ENCODE peak calls at places on chromosomes 5 and 9, in nine cellular contexts. U is upper lobe of right lung; G is activated CD4-positive, alpha-beta T cell treated with anti-CD3 and anti-CD28 coated beads, Interleukin-2, amount 50 U/mL, for 48 hours; K is endothelial cell; Z is heart right ventricle; J is RCC 7860; W is activated T-cell treated with anti-CD3 and anti-CD28 coated beads, Interleukin-2, amount 50 U/mL, for 72 hours; H is stimulated activated effector memory CD8-positive, alpha-beta T cell treated with anti-CD3 and anti-CD28 coated beads, Interleukin-12 subunit alpha, Interleukin-12 subunit beta, amount 100 ng/mL, for 72 hours; P is frontal cortex. M is an unnamed sample.
A peak's percentile ranks its signal among the peaks of the same experiment; 100 is the strongest.

GRCh38 chr5:60668715-60669304 is 31.2 kb downstream of the DEPDC1B start:
- DNase-seq in Z (no peak), W (no peak), U (no peak), G (no peak), J (no peak), P (peak; percentile 29), K (no peak), H (no peak), M (no peak)

GRCh38 chr9:93450817-93451761 is at the start of gene FAM120A:
- DNase-seq in G (peak; percentile 70), W (peak; percentile 81), U (peak; percentile 91), H (peak; percentile 47), P (peak; percentile 82), K (peak; percentile 70), Z (peak; percentile 68), J (peak; percentile 49), M (peak; percentile 77)

GRCh38 chr5:127335381-127335780 is 44.8 kb downstream of the MEGF10 start:
- DNase-seq in J (no peak), K (no peak), G (no peak), Z (no peak), U (no peak), W (no peak), H (no peak), P (no peak), M (no peak)

GRCh38 chr5:15525679-15526275 is 25.8 kb downstream of the FBXL7 start:
- DNase-seq in J (no peak), G (no peak), Z (no peak), W (no peak), H (no peak), U (no peak), P (no peak), K (no peak), M (no peak)

GRCh38 chr9:127589955-127590370 is 22.1 kb upstream of the STXBP1 start:
- DNase-seq in H (no peak), U (no peak), J (peak; percentile 69), K (peak; percentile 66), W (peak; percentile 24), Z (peak; percentile 75), P (peak; percentile 72), G (peak; percentile 23), M (peak; percentile 37)

GRCh38 chr9:129995409-129996160 is 47.4 kb downstream of the FNBP1 start:
- DNase-seq in H (no peak), U (no peak), K (no peak), Z (no peak), J (no peak), P (no peak), G (no peak), W (peak; percentile 60), M (no peak)

GRCh38 chr5:72584466-72584865 is 77.3 kb upstream of the ZNF366 start:
- DNase-seq in P (no peak), K (no peak), G (no peak), Z (no peak), U (no peak), W (no peak), H (no peak), J (no peak), M (no peak)

GRCh38 chr5:138241688-138242547 is 28.8 kb upstream of the CDC23 start:
- DNase-seq in P (peak; percentile 46), Z (peak; percentile 10), G (no peak), J (no peak), H (no peak), K (peak; percentile 37), U (peak; percentile 69), W (no peak), M (no peak)

GRCh38 chr9:137812356-137813023 is 65.1 kb upstream of the CACNA1B start:
- DNase-seq in H (no peak), P (no peak), U (peak; percentile 41), W (no peak), K (no peak), Z (no peak), J (no peak), G (no peak), M (no peak)

GRCh38 chr5:158832096-158832495 is 267.6 kb downstream of the EBF1 start:
- DNase-seq in G (no peak), J (no peak), K (no peak), H (no peak), P (no peak), W (no peak), U (no peak), Z (no peak), M (no peak)

M was measured in DND-41.